ENCODE peak calls at places on chromosomes 7 and 10, in ten cellular contexts. K, W, R, P, H, N, V, O, M and J are unnamed samples.

GRCh38 chr10:115665549-115665948 is 572.4 kb downstream of the ATRNL1 start:
- DNase-seq in H (peak; percentile 61), M (no peak), N (no peak), K (no peak), P (no peak), O (no peak), R (no peak), W (no peak), V (no peak), J (no peak)

GRCh38 chr10:124224331-124225028 is 131.1 kb upstream of the CHST15 start:
- DNase-seq in O (no peak), K (peak; percentile 31), H (no peak), R (peak; percentile 34), W (no peak), N (no peak), M (no peak), P (peak; percentile 42), V (no peak), J (peak; percentile 62)

GRCh38 chr7:70615066-70615465 is 516.9 kb upstream of the GALNT17 start:
- DNase-seq in R (no peak), N (no peak), P (no peak), H (no peak), K (no peak), W (no peak), M (no peak), O (no peak), V (no peak), J (no peak)

GRCh38 chr10:114367041-114367675 is 37.1 kb downstream of the AFAP1L2 start:
- DNase-seq in H (no peak), M (no peak), P (no peak), W (no peak), V (no peak), N (no peak), R (no peak), O (no peak), K (no peak), J (no peak)

GRCh38 chr7:6422926-6423632 is 24.7 kb downstream of the DAGLB start:
- DNase-seq in V (no peak), K (no peak), R (no peak), M (no peak), H (no peak), W (no peak), O (no peak), N (no peak), P (no peak), J (no peak)

GRCh38 chr7:50068850-50069551 is 24.0 kb downstream of the ZPBP start:
- DNase-seq in N (no peak), K (no peak), O (peak; percentile 93), H (no peak), P (no peak), W (peak; percentile 18), M (no peak), R (no peak), V (peak; percentile 47), J (no peak)

GRCh38 chr7:99372275-99373085 is 2.0 kb upstream of the ARPC1B start:
- DNase-seq in M (no peak), O (no peak), V (no peak), P (no peak), R (no peak), W (peak; percentile 84), K (no peak), H (no peak), N (no peak), J (peak; percentile 85)

GRCh38 chr10:84540617-84541288 is 212.4 kb downstream of the CCSER2 start:
- DNase-seq in H (peak; percentile 41), M (peak; percentile 77), V (peak; percentile 84), N (peak; percentile 50), P (peak; percentile 81), R (peak; percentile 70), O (peak; percentile 80), K (peak; percentile 54), W (peak; percentile 69), J (peak; percentile 94)

GRCh38 chr10:34753014-34753757 is 61.9 kb downstream of the PARD3 start:
- DNase-seq in M (no peak), O (peak; percentile 57), W (no peak), R (no peak), K (no peak), P (no peak), N (no peak), H (no peak), V (no peak), J (no peak)

GRCh38 chr7:90788057-90788456 is 191.9 kb downstream of the CDK14 start:
- DNase-seq in W (no peak), M (no peak), P (peak; percentile 62), O (peak; percentile 49), H (no peak), R (no peak), K (no peak), N (no peak), V (no peak), J (no peak)

GRCh38 chr10:116888380-116889055 is 39.2 kb downstream of the ENO4 start:
- DNase-seq in N (no peak), R (peak; percentile 49), K (no peak), P (no peak), H (peak; percentile 80), M (no peak), O (peak; percentile 89), W (peak; percentile 63), V (peak; percentile 74), J (no peak)

GRCh38 chr10:46327685-46328084 is 40.9 kb downstream of the ANTXRL start:
- DNase-seq in N (no peak), R (no peak), H (no peak), O (no peak), V (no peak), K (no peak), W (no peak), P (no peak), M (peak; percentile 4), J (no peak)

GRCh38 chr10:127090135-127090534 is 106.3 kb downstream of the INSYN2A start:
- DNase-seq in W (peak; percentile 11), N (no peak), R (no peak), V (no peak), M (no peak), K (no peak), P (no peak), H (no peak), O (peak; percentile 61), J (no peak)

GRCh38 chr7:93566876-93567275 is 7.6 kb downstream of the CALCR start:
- DNase-seq in W (no peak), M (no peak), V (no peak), N (no peak), R (no peak), H (no peak), O (no peak), K (no peak), P (no peak), J (no peak)

GRCh38 chr10:121132278-121132672 is 281.1 kb downstream of the WDR11 start:
- DNase-seq in V (no peak), M (no peak), W (no peak), P (no peak), R (no peak), H (no peak), K (no peak), N (no peak), O (no peak), J (no peak)

GRCh38 chr10:51896849-51897248 is 197.5 kb upstream of the CSTF2T start:
- DNase-seq in W (no peak), R (no peak), M (no peak), N (no peak), V (no peak), O (no peak), P (no peak), K (no peak), H (peak; percentile 13), J (no peak)

GRCh38 chr10:79070091-79070610 is 1.4 kb downstream of the ZMIZ1 start:
- DNase-seq in W (peak; percentile 43), R (peak; percentile 34), H (peak; percentile 32), K (no peak), O (peak; percentile 52), P (peak; percentile 72), V (no peak), M (no peak), N (no peak), J (peak; percentile 53)

GRCh38 chr10:110723224-110723891 is 79.2 kb downstream of the RBM20 start:
- DNase-seq in M (no peak), V (no peak), N (no peak), R (no peak), O (no peak), W (no peak), H (no peak), P (no peak), K (no peak), J (no peak)

GRCh38 chr10:43066481-43066880 is 10.4 kb upstream of the RET start:
- DNase-seq in M (no peak), P (no peak), O (no peak), R (no peak), N (no peak), W (no peak), V (no peak), K (no peak), H (no peak), J (no peak)

GRCh38 chr10:49610015-49610734 is at the start of gene SLC18A3:
- DNase-seq in V (no peak), M (peak; percentile 80), W (no peak), N (no peak), R (no peak), P (peak; percentile 47), O (no peak), H (no peak), K (no peak), J (no peak)

GRCh38 chr10:106872176-106872575 is 292.3 kb downstream of the SORCS1 start:
- DNase-seq in O (no peak), N (no peak), P (no peak), H (no peak), M (no peak), W (no peak), R (no peak), V (no peak), K (no peak), J (no peak)